ENCODE peak calls at places on chromosomes 11 and 22, in nine cellular contexts. One of them, this sample, is unnamed.

GRCh38 chr11:119774180-119774763 is 45.3 kb upstream of the NECTIN1 start:
- DNase-seq in body of pancreas: no peak
- DNase-seq in WTC11: peak
- DNase-seq in pancreas: no peak
- DNase-seq in lung microvascular endothelial cell: peak
- DNase-seq in stimulated activated CD4-positive, alpha-beta T cell treated with anti-CD3 and anti-CD28 coated beads, Interleukin-2, amount 100 ng/mL, for 48 hours: no peak
- DNase-seq in KG1: peak
- DNase-seq in EL: peak
- DNase-seq in CD4-positive, CD25-positive, alpha-beta regulatory T cell: no peak
- DNase-seq in this sample: peak

GRCh38 chr11:134750619-134751018 is 338.6 kb upstream of the B3GAT1 start:
- DNase-seq in WTC11: no peak
- DNase-seq in EL: no peak
- DNase-seq in KG1: no peak
- DNase-seq in body of pancreas: no peak
- DNase-seq in pancreas: no peak
- DNase-seq in CD4-positive, CD25-positive, alpha-beta regulatory T cell: no peak
- DNase-seq in lung microvascular endothelial cell: no peak
- DNase-seq in stimulated activated CD4-positive, alpha-beta T cell treated with anti-CD3 and anti-CD28 coated beads, Interleukin-2, amount 100 ng/mL, for 48 hours: no peak
- DNase-seq in this sample: no peak

GRCh38 chr22:35993048-35993714 is 35.4 kb downstream of the RBFOX2 start:
- DNase-seq in KG1: no peak
- DNase-seq in WTC11: no peak
- DNase-seq in CD4-positive, CD25-positive, alpha-beta regulatory T cell: no peak
- DNase-seq in EL: no peak
- DNase-seq in pancreas: no peak
- DNase-seq in lung microvascular endothelial cell: no peak
- DNase-seq in stimulated activated CD4-positive, alpha-beta T cell treated with anti-CD3 and anti-CD28 coated beads, Interleukin-2, amount 100 ng/mL, for 48 hours: no peak
- DNase-seq in body of pancreas: no peak
- DNase-seq in this sample: no peak

GRCh38 chr11:113773092-113773415 is 438 bp downstream of the ZW10 start:
- DNase-seq in KG1: no peak
- DNase-seq in body of pancreas: peak
- DNase-seq in lung microvascular endothelial cell: peak
- DNase-seq in EL: peak
- DNase-seq in CD4-positive, CD25-positive, alpha-beta regulatory T cell: no peak
- DNase-seq in stimulated activated CD4-positive, alpha-beta T cell treated with anti-CD3 and anti-CD28 coated beads, Interleukin-2, amount 100 ng/mL, for 48 hours: no peak
- DNase-seq in WTC11: peak
- DNase-seq in pancreas: no peak
- DNase-seq in this sample: no peak

GRCh38 chr11:68064876-68065275 is 26.1 kb downstream of the TCIRG1 start:
- DNase-seq in WTC11: no peak
- DNase-seq in CD4-positive, CD25-positive, alpha-beta regulatory T cell: no peak
- DNase-seq in KG1: no peak
- DNase-seq in body of pancreas: no peak
- DNase-seq in lung microvascular endothelial cell: peak
- DNase-seq in pancreas: no peak
- DNase-seq in EL: no peak
- DNase-seq in stimulated activated CD4-positive, alpha-beta T cell treated with anti-CD3 and anti-CD28 coated beads, Interleukin-2, amount 100 ng/mL, for 48 hours: no peak
- DNase-seq in this sample: no peak

GRCh38 chr22:29040385-29041275 is 21.0 kb downstream of the C22orf31 start:
- DNase-seq in lung microvascular endothelial cell: peak
- DNase-seq in KG1: peak
- DNase-seq in body of pancreas: peak
- DNase-seq in WTC11: peak
- DNase-seq in pancreas: peak
- DNase-seq in EL: peak
- DNase-seq in stimulated activated CD4-positive, alpha-beta T cell treated with anti-CD3 and anti-CD28 coated beads, Interleukin-2, amount 100 ng/mL, for 48 hours: peak
- DNase-seq in CD4-positive, CD25-positive, alpha-beta regulatory T cell: peak
- DNase-seq in this sample: peak

GRCh38 chr11:64619811-64620285 is 28.8 kb downstream of the SLC22A12 start:
- DNase-seq in WTC11: peak
- DNase-seq in stimulated activated CD4-positive, alpha-beta T cell treated with anti-CD3 and anti-CD28 coated beads, Interleukin-2, amount 100 ng/mL, for 48 hours: no peak
- DNase-seq in body of pancreas: peak
- DNase-seq in KG1: no peak
- DNase-seq in lung microvascular endothelial cell: peak
- DNase-seq in EL: peak
- DNase-seq in pancreas: peak
- DNase-seq in CD4-positive, CD25-positive, alpha-beta regulatory T cell: no peak
- DNase-seq in this sample: peak

GRCh38 chr11:107623183-107623582 is 32.2 kb downstream of the ELMOD1 start:
- DNase-seq in WTC11: no peak
- DNase-seq in CD4-positive, CD25-positive, alpha-beta regulatory T cell: no peak
- DNase-seq in pancreas: no peak
- DNase-seq in body of pancreas: no peak
- DNase-seq in EL: no peak
- DNase-seq in lung microvascular endothelial cell: no peak
- DNase-seq in KG1: no peak
- DNase-seq in stimulated activated CD4-positive, alpha-beta T cell treated with anti-CD3 and anti-CD28 coated beads, Interleukin-2, amount 100 ng/mL, for 48 hours: no peak
- DNase-seq in this sample: no peak

GRCh38 chr11:34052608-34053160 is 1.2 kb downstream of the CAPRIN1 start:
- DNase-seq in WTC11: no peak
- DNase-seq in KG1: no peak
- DNase-seq in pancreas: peak
- DNase-seq in stimulated activated CD4-positive, alpha-beta T cell treated with anti-CD3 and anti-CD28 coated beads, Interleukin-2, amount 100 ng/mL, for 48 hours: peak
- DNase-seq in EL: peak
- DNase-seq in lung microvascular endothelial cell: peak
- DNase-seq in CD4-positive, CD25-positive, alpha-beta regulatory T cell: peak
- DNase-seq in body of pancreas: peak
- DNase-seq in this sample: peak

GRCh38 chr22:39389420-39389819 is 10.2 kb upstream of the TAB1 start:
- DNase-seq in EL: no peak
- DNase-seq in body of pancreas: no peak
- DNase-seq in KG1: no peak
- DNase-seq in CD4-positive, CD25-positive, alpha-beta regulatory T cell: no peak
- DNase-seq in lung microvascular endothelial cell: no peak
- DNase-seq in pancreas: no peak
- DNase-seq in WTC11: no peak
- DNase-seq in stimulated activated CD4-positive, alpha-beta T cell treated with anti-CD3 and anti-CD28 coated beads, Interleukin-2, amount 100 ng/mL, for 48 hours: no peak
- DNase-seq in this sample: no peak

GRCh38 chr11:126544311-126545056 is 189.0 kb downstream of the ST3GAL4 start:
- DNase-seq in WTC11: peak
- DNase-seq in lung microvascular endothelial cell: peak
- DNase-seq in EL: no peak
- DNase-seq in pancreas: no peak
- DNase-seq in CD4-positive, CD25-positive, alpha-beta regulatory T cell: no peak
- DNase-seq in KG1: no peak
- DNase-seq in body of pancreas: peak
- DNase-seq in stimulated activated CD4-positive, alpha-beta T cell treated with anti-CD3 and anti-CD28 coated beads, Interleukin-2, amount 100 ng/mL, for 48 hours: no peak
- DNase-seq in this sample: no peak